ENCODE peak calls at places on chromosomes 16 and 17, in ten cellular contexts. H, N, S, R, Y, G, Z, J, X and T are unnamed samples.

GRCh38 chr17:57572062-57572461 is 173.0 kb downstream of the CCDC182 start:
- DNase-seq in H (no peak), N (no peak), S (no peak), R (no peak), Y (no peak), G (no peak), Z (no peak), J (no peak), X (no peak), T (no peak)

GRCh38 chr17:54172654-54173316 is 350.1 kb downstream of the KIF2B start:
- DNase-seq in H (peak), N (peak), S (no peak), R (peak), Y (no peak), G (no peak), Z (no peak), J (no peak), X (peak), T (no peak)

GRCh38 chr16:69865701-69866100 is 85.4 kb upstream of the CLEC18A start:
- DNase-seq in H (no peak), N (no peak), S (no peak), R (no peak), Y (no peak), G (no peak), Z (peak), J (no peak), X (peak), T (no peak)

GRCh38 chr17:953767-954166 is 25.8 kb downstream of the NXN start:
- DNase-seq in H (no peak), N (no peak), S (peak), R (no peak), Y (no peak), G (no peak), Z (no peak), J (no peak), X (no peak), T (no peak)

GRCh38 chr17:30363715-30364202 is 15.0 kb upstream of the CPD start:
- DNase-seq in H (no peak), N (no peak), S (no peak), R (peak), Y (no peak), G (no peak), Z (no peak), J (peak), X (no peak), T (no peak)

GRCh38 chr17:36722121-36722902 is 120.9 kb downstream of the MRM1 start:
- DNase-seq in H (no peak), N (peak), S (peak), R (peak), Y (peak), G (peak), Z (peak), J (peak), X (peak), T (peak)

GRCh38 chr17:79132271-79133064 is 57.8 kb downstream of the ENGASE start:
- DNase-seq in H (no peak), N (no peak), S (no peak), R (no peak), Y (no peak), G (no peak), Z (no peak), J (no peak), X (no peak), T (no peak)

GRCh38 chr16:56868175-56868574 is 3.2 kb downstream of the SLC12A3 start:
- DNase-seq in H (no peak), N (no peak), S (no peak), R (no peak), Y (no peak), G (no peak), Z (no peak), J (no peak), X (no peak), T (no peak)

GRCh38 chr17:82275326-82275725 is 1.8 kb upstream of the CSNK1D start:
- DNase-seq in H (no peak), N (no peak), S (no peak), R (no peak), Y (no peak), G (no peak), Z (no peak), J (no peak), X (no peak), T (no peak)

GRCh38 chr16:54077412-54077821 is 209.2 kb downstream of the IRX3 start:
- DNase-seq in H (peak), N (no peak), S (no peak), R (peak), Y (no peak), G (no peak), Z (no peak), J (no peak), X (no peak), T (no peak)

GRCh38 chr16:51523400-51523799 is 372.3 kb upstream of the SALL1 start:
- DNase-seq in H (peak), N (no peak), S (no peak), R (no peak), Y (no peak), G (no peak), Z (no peak), J (no peak), X (no peak), T (no peak)

GRCh38 chr16:86227801-86228200 is 282.5 kb upstream of the FOXF1 start:
- DNase-seq in H (no peak), N (no peak), S (peak), R (no peak), Y (no peak), G (no peak), Z (no peak), J (no peak), X (no peak), T (no peak)

GRCh38 chr16:69329369-69330285 is 761 bp downstream of the PDF start:
- DNase-seq in H (no peak), N (no peak), S (peak), R (peak), Y (no peak), G (peak), Z (no peak), J (peak), X (peak), T (no peak)

GRCh38 chr16:53631236-53631635 is 72.4 kb downstream of the RPGRIP1L start:
- DNase-seq in H (no peak), N (no peak), S (no peak), R (no peak), Y (no peak), G (no peak), Z (no peak), J (no peak), X (no peak), T (no peak)

GRCh38 chr17:76640550-76641380 is 2.8 kb downstream of the ST6GALNAC1 start:
- DNase-seq in H (no peak), N (no peak), S (no peak), R (no peak), Y (no peak), G (no peak), Z (no peak), J (no peak), X (no peak), T (no peak)

GRCh38 chr16:5036228-5037156 is 2.8 kb upstream of the NAGPA start:
- DNase-seq in H (no peak), N (peak), S (peak), R (no peak), Y (no peak), G (no peak), Z (no peak), J (no peak), X (peak), T (no peak)

GRCh38 chr16:1989826-1990335 is at the start of gene SYNGR3:
- DNase-seq in H (no peak), N (no peak), S (no peak), R (peak), Y (no peak), G (no peak), Z (no peak), J (no peak), X (peak), T (no peak)

GRCh38 chr16:27318399-27319256 is 4.9 kb downstream of the IL4R start:
- DNase-seq in H (no peak), N (no peak), S (peak), R (no peak), Y (no peak), G (peak), Z (no peak), J (peak), X (no peak), T (no peak)

GRCh38 chr17:62704381-62704971 is 77.0 kb downstream of the MRC2 start:
- DNase-seq in H (peak), N (peak), S (peak), R (peak), Y (no peak), G (peak), Z (no peak), J (no peak), X (peak), T (peak)

GRCh38 chr16:81693467-81694303 is 85.4 kb upstream of the PLCG2 start:
- DNase-seq in H (no peak), N (no peak), S (peak), R (no peak), Y (peak), G (no peak), Z (no peak), J (no peak), X (no peak), T (no peak)

GRCh38 chr16:970766-971581 is at the start of gene LMF1:
- DNase-seq in H (peak), N (peak), S (peak), R (peak), Y (peak), G (peak), Z (peak), J (peak), X (peak), T (peak)

GRCh38 chr16:70809392-70810060 is 8.6 kb upstream of the VAC14 start:
- DNase-seq in H (no peak), N (peak), S (no peak), R (no peak), Y (no peak), G (no peak), Z (no peak), J (no peak), X (no peak), T (no peak)

DNA sequence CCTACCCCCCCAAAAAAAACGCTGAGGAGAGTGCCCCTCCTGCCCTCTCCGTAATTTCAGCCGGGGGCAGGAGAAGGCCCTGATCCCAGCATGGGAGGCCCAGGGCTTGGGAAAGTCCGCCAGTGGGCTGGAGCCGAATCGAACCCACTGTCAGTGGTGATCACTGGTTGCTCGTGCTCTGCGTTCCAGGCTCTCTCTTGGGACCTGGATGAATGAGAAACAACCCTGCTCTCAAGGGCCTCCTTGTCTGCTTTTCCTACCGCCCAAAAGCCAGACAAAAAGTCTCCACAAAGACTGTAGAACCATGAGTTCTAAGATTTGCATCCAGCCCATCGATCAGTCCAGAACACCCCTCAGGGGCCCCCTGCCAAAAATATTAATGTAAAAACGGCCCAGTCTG is 8.1 kb downstream of the ARHGAP23 start:
- DNase-seq in H (no peak), N (no peak), S (no peak), R (no peak), Y (no peak), G (no peak), Z (no peak), J (no peak), X (no peak), T (no peak)
- H3K27ac ChIP-seq in H (no peak), N (no peak), S (no peak), R (no peak), Y (peak), G (no peak), Z (no peak), J (no peak), X (peak), T (peak)

DNA sequence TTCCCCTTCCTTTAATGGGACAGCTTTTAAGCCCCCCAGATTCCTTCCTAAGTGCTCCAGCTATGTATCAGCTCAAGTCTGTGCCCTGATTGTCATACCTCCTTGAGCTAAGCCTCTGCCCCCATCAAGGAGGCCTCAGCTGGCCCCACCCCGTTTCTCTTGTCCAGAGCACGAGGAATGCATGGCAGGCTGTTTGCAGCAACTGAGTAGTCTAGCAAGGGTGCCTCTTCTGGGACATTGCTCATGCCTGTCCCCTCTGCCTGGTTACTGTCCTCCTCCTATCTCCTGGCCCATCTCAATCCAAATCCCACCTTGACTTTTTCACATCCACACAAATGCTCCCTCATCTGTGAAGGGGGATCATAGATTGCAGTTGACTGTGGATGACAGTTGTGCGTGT is 27.8 kb upstream of the TMEM220 start:
- DNase-seq in H (no peak), N (no peak), S (no peak), R (no peak), Y (no peak), G (no peak), Z (no peak), J (no peak), X (no peak), T (no peak)
- H3K27ac ChIP-seq in H (no peak), N (no peak), S (no peak), R (no peak), Y (no peak), G (no peak), Z (no peak), J (no peak), X (no peak), T (no peak)

GRCh38 chr17:41633498-41634197 is 9.3 kb upstream of the KRT17 start:
- DNase-seq in H (peak), N (no peak), S (no peak), R (no peak), Y (no peak), G (no peak), Z (no peak), J (no peak), X (no peak), T (no peak)

GRCh38 chr17:41636652-41637051 is 12.3 kb upstream of the KRT17 start:
- DNase-seq in H (no peak), N (no peak), S (no peak), R (no peak), Y (no peak), G (no peak), Z (no peak), J (no peak), X (no peak), T (no peak)

GRCh38 chr17:41634639-41635038 is 10.3 kb upstream of the KRT17 start:
- DNase-seq in H (no peak), N (no peak), S (no peak), R (no peak), Y (no peak), G (no peak), Z (no peak), J (no peak), X (no peak), T (no peak)

GRCh38 chr17:41638194-41638593 is 13.8 kb upstream of the KRT17 start:
- DNase-seq in H (no peak), N (no peak), S (no peak), R (no peak), Y (no peak), G (no peak), Z (no peak), J (no peak), X (no peak), T (no peak)

DNA sequence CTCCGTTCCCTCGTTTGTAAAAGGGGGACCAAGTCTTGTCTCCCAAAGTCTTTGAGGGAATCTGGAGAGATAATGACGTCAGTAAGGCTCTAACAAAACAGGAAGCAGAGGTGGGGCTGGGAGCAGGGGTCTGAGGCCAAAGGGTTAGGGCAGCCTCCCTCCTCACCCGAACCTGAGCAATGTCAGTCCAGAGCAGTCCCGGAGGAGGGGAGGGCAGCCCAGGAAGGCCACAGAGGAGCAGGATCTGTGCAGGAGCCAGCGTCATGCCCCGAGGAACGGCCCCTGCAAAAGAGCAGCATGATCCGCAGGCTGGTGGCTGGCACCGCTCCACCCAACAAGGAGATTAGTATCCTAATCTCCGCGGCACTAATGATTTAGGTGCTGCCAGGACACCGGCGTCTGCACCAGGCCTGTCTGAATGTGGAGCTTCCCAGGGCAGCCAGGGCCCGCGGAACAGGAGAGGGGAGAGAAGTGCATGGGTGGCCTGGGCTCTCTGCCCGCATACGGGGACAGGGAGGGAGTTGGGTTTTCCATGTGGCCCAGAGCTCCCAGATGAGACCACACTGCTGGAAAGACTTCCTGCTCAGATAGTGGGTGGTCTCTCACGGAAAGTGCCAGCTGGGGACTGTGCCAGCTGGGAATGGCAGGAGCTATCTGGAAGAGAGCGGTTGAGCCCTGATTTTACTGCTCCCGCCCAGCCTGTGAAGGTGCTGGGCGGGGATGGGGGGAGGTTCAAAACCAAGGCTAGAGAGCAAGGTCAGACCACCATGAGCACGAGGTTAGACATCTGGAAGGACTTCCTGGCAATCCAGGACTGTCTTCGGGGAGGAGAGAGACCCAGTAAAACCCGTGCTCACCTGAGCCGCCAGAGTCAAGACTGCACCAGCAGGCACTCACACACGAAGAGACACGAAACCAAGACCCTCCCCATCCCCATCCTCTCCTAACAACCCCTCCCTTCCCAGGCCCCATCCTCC is 11.0 kb upstream of the KRT17 start:
- DNase-seq in H (no peak), N (no peak), S (no peak), R (no peak), Y (no peak), G (no peak), Z (peak), J (no peak), X (no peak), T (no peak)
- H3K27ac ChIP-seq in H (no peak), N (no peak), S (no peak), R (no peak), Y (no peak), G (no peak), Z (no peak), J (no peak), X (no peak), T (no peak)

GRCh38 chr17:8537734-8538133 is 92.8 kb downstream of the MYH10 start:
- DNase-seq in H (no peak), N (no peak), S (no peak), R (no peak), Y (no peak), G (no peak), Z (no peak), J (no peak), X (no peak), T (no peak)
- H3K27ac ChIP-seq in H (no peak), N (no peak), S (peak), R (no peak), Y (no peak), G (no peak), Z (no peak), J (no peak), X (no peak), T (no peak)